ENCODE peak calls at places on chromosomes 16 and 17, in five cellular contexts. L is AG09319; A is EL; K is stimulated activated CD8-positive, alpha-beta memory T cell treated with anti-CD3 and anti-CD28 coated beads, Interleukin-15, amount 100 ng/mL, for 24 hours; J is aorta. R is an unnamed sample.

GRCh38 chr16:5633845-5634440 is 536.3 kb upstream of the EEF2KMT start:
- DNase-seq in J (no peak), L (no peak), A (no peak), K (no peak), R (peak; percentile 48)

GRCh38 chr17:51819341-51819740 is 339.2 kb downstream of the CA10 start:
- DNase-seq in L (no peak), K (no peak), J (no peak), A (no peak), R (no peak)

GRCh38 chr16:71441348-71441781 is 489 bp downstream of the TLE7 start:
- DNase-seq in A (peak; percentile 8), J (no peak), L (no peak), K (no peak), R (no peak)

GRCh38 chr17:17737938-17738894 is 57.0 kb downstream of the RAI1 start:
- DNase-seq in A (no peak), J (no peak), L (no peak), K (no peak), R (no peak)

GRCh38 chr17:44362964-44363612 is 565 bp downstream of the FAM171A2 start:
- DNase-seq in K (no peak), J (peak; percentile 49), L (no peak), A (no peak), R (no peak)

GRCh38 chr17:38559880-38560230 is 45.9 kb downstream of the SRCIN1 start:
- DNase-seq in K (no peak), J (no peak), A (no peak), L (no peak), R (no peak)

GRCh38 chr17:39618252-39618913 is 8.4 kb upstream of the PPP1R1B start:
- DNase-seq in L (no peak), A (peak; percentile 24), K (no peak), J (no peak), R (peak; percentile 28)

GRCh38 chr17:72598705-72599104 is 477.9 kb downstream of the SOX9 start:
- DNase-seq in L (no peak), K (no peak), A (no peak), J (no peak), R (no peak)

GRCh38 chr17:76726766-76727718 is at the start of gene METTL23:
- DNase-seq in L (no peak), A (peak; percentile 82), J (peak; percentile 91), K (peak; percentile 74), R (no peak)

GRCh38 chr17:33012522-33013033 is 20.9 kb downstream of the SPACA3 start:
- DNase-seq in K (no peak), A (peak; percentile 97), J (no peak), L (peak; percentile 59), R (no peak)

GRCh38 chr16:27239026-27239425 is 29.5 kb downstream of the NSMCE1 start:
- DNase-seq in A (no peak), K (no peak), J (peak; percentile 30), L (no peak), R (no peak)

GRCh38 chr16:81405702-81406113 is 38.9 kb upstream of the CMIP start:
- DNase-seq in K (no peak), L (no peak), J (no peak), A (peak; percentile 94), R (no peak)

GRCh38 chr17:73349138-73349537 is 37.3 kb upstream of the CDC42EP4 start:
- DNase-seq in K (no peak), J (no peak), A (no peak), L (no peak), R (no peak)

GRCh38 chr17:77445908-77446535 is 305.3 kb downstream of the SEC14L1 start:
- DNase-seq in L (no peak), K (no peak), J (peak; percentile 73), A (no peak), R (no peak)

GRCh38 chr17:41869426-41869825 is 4.2 kb upstream of the KLHL11 start:
- DNase-seq in L (no peak), A (no peak), J (no peak), K (no peak), R (no peak)

GRCh38 chr17:80599546-80600305 is 55.1 kb downstream of the RPTOR start:
- DNase-seq in J (no peak), A (no peak), L (no peak), K (no peak), R (no peak)

GRCh38 chr17:67491009-67491677 is 114.1 kb downstream of the PITPNC1 start:
- DNase-seq in A (peak; percentile 97), L (peak; percentile 99), J (peak; percentile 91), K (no peak), R (no peak)

GRCh38 chr17:73770115-73770848 is 126.0 kb upstream of the SDK2 start:
- DNase-seq in K (no peak), A (peak; percentile 13), L (peak; percentile 23), J (peak; percentile 87), R (peak; percentile 97)

GRCh38 chr16:87778830-87779579 is 13.2 kb upstream of the KLHDC4 start:
- DNase-seq in K (peak; percentile 88), A (peak; percentile 95), L (peak; percentile 93), J (peak; percentile 95), R (peak; percentile 78)

GRCh38 chr16:2914233-2914632 is 2.5 kb downstream of the FLYWCH1 start:
- DNase-seq in L (no peak), A (no peak), J (no peak), K (no peak), R (no peak)

GRCh38 chr16:775236-775796 is 12.9 kb downstream of the RPUSD1 start:
- DNase-seq in A (no peak), J (no peak), L (no peak), K (no peak), R (no peak)

GRCh38 chr17:43219746-43220380 is 8.2 kb downstream of the TMEM106A start:
- DNase-seq in A (no peak), K (no peak), J (no peak), L (no peak), R (no peak)

GRCh38 chr17:82435103-82435502 is 15.4 kb downstream of the CYBC1 start:
- DNase-seq in J (no peak), L (no peak), A (peak; percentile 57), K (no peak), R (no peak)

GRCh38 chr17:66397486-66397885 is 95.1 kb downstream of the PRKCA start:
- DNase-seq in A (no peak), K (no peak), L (no peak), J (no peak), R (no peak)

GRCh38 chr17:35918665-35919064 is 11.9 kb downstream of the RDM1 start:
- DNase-seq in L (no peak), K (no peak), A (no peak), J (no peak), R (no peak)

GRCh38 chr17:70604854-70605253 is 435.5 kb downstream of the KCNJ2 start:
- DNase-seq in K (no peak), L (no peak), J (no peak), A (no peak), R (no peak)

R was measured in NCI-H446.